ENCODE peak calls at places on chromosome 19, in four cellular contexts. E is T-helper 22 cell, D is MCF 10A, H is H1. F is an unnamed sample.

GRCh38 chr19:46428278-46429141 is at the start of gene PNMA8C:
- DNase-seq in E (peak; percentile 2), H (no peak), D (peak; percentile 11), F (peak; percentile 5)

GRCh38 chr19:8451885-8452284 is 7.1 kb downstream of the HNRNPM start:
- DNase-seq in D (peak; percentile 82), E (no peak), H (no peak), F (no peak)

GRCh38 chr19:19399733-19400438 is 5.6 kb upstream of the GATAD2A start:
- DNase-seq in E (no peak), D (no peak), H (no peak), F (no peak)

GRCh38 chr19:48724796-48725753 is 5.5 kb upstream of the MAMSTR start:
- DNase-seq in D (peak; percentile 88), E (no peak), H (no peak), F (no peak)

GRCh38 chr19:18910801-18911436 is 8.3 kb downstream of the COPE start:
- DNase-seq in H (no peak), D (no peak), E (no peak), F (no peak)

GRCh38 chr19:33263325-33264023 is 37.8 kb upstream of the SLC7A10 start:
- DNase-seq in E (no peak), D (no peak), H (no peak), F (no peak)

GRCh38 chr19:45498411-45499195 is at the start of gene PPM1N:
- DNase-seq in H (no peak), E (peak; percentile 42), D (no peak), F (peak; percentile 44)

GRCh38 chr19:51687791-51688664 is 5.1 kb upstream of the SPACA6 start:
- DNase-seq in E (no peak), D (peak; percentile 71), H (no peak), F (no peak)

GRCh38 chr19:51131780-51132680 is 7.3 kb downstream of the SIGLEC9 start:
- DNase-seq in D (no peak), H (no peak), E (no peak), F (no peak)

GRCh38 chr19:54380897-54381296 is 16.2 kb upstream of the LAIR1 start:
- DNase-seq in E (no peak), D (no peak), H (no peak), F (no peak)

GRCh38 chr19:29532097-29532496 is 6.3 kb downstream of the VSTM2B start:
- DNase-seq in E (no peak), H (no peak), D (no peak), F (no peak)

GRCh38 chr19:5515737-5516136 is 52.0 kb downstream of the TINCR start:
- DNase-seq in D (no peak), H (no peak), E (no peak), F (no peak)

GRCh38 chr19:1449467-1450442 is at the start of gene APC2:
- DNase-seq in H (no peak), D (no peak), E (no peak), F (no peak)

GRCh38 chr19:19527371-19527656 is 1.4 kb upstream of the YJEFN3 start:
- DNase-seq in D (no peak), E (no peak), H (no peak), F (no peak)

GRCh38 chr19:771332-771785 is 20.4 kb downstream of the MISP start:
- DNase-seq in E (no peak), D (peak; percentile 71), H (no peak), F (no peak)

GRCh38 chr19:49362048-49362925 is at the start of gene TEAD2:
- DNase-seq in H (no peak), D (peak; percentile 59), E (no peak), F (no peak)

GRCh38 chr19:2246801-2247361 is 2.2 kb upstream of the AMH start:
- DNase-seq in H (no peak), D (peak; percentile 67), E (no peak), F (no peak)

GRCh38 chr19:418761-419632 is 10.1 kb upstream of the C2CD4C start:
- DNase-seq in E (no peak), D (no peak), H (no peak), F (no peak)

GRCh38 chr19:13974073-13974472 is 21.8 kb downstream of the DCAF15 start:
- DNase-seq in D (peak; percentile 30), H (peak; percentile 70), E (no peak), F (no peak)

GRCh38 chr19:11446652-11447301 is 11.3 kb downstream of the PRKCSH start:
- DNase-seq in H (no peak), D (peak; percentile 47), E (no peak), F (peak; percentile 23)

GRCh38 chr19:55319786-55320185 is 5.4 kb downstream of the TMEM150B start:
- DNase-seq in H (peak; percentile 61), D (no peak), E (no peak), F (no peak)

GRCh38 chr19:6235031-6235951 is 44.5 kb downstream of the MLLT1 start:
- DNase-seq in E (no peak), D (no peak), H (no peak), F (no peak)

GRCh38 chr19:6721773-6722172 is 1.3 kb upstream of the C3 start:
- DNase-seq in D (no peak), H (no peak), E (no peak), F (no peak)

GRCh38 chr19:28234637-28235036 is 978.3 kb downstream of the UQCRFS1 start:
- DNase-seq in E (no peak), D (no peak), H (no peak), F (no peak)

GRCh38 chr19:1717970-1718264 is 35.4 kb upstream of the ONECUT3 start:
- DNase-seq in D (no peak), E (no peak), H (no peak), F (no peak)

GRCh38 chr19:41218615-41219507 is at the start of gene AXL:
- DNase-seq in E (no peak), D (peak; percentile 92), H (peak; percentile 78), F (no peak)

GRCh38 chr19:12841094-12841493 is 2.8 kb downstream of the MAST1 start:
- DNase-seq in E (no peak), H (peak; percentile 94), D (no peak), F (no peak)

GRCh38 chr19:16893686-16893990 is 4.8 kb downstream of the F2RL3 start:
- DNase-seq in E (no peak), H (no peak), D (no peak), F (no peak)

GRCh38 chr19:41998246-41999020 is 4.4 kb upstream of the ATP1A3 start:
- DNase-seq in D (peak; percentile 23), E (no peak), H (no peak), F (no peak)

GRCh38 chr19:40623403-40624239 is 22.5 kb downstream of the LTBP4 start:
- DNase-seq in H (no peak), D (peak; percentile 43), E (no peak), F (no peak)

GRCh38 chr19:42199440-42200115 is 17.9 kb downstream of the DEDD2 start:
- DNase-seq in E (peak; percentile 45), D (peak; percentile 78), H (no peak), F (peak; percentile 38)

GRCh38 chr19:13103961-13104847 is 1.5 kb upstream of the LYL1 start:
- DNase-seq in E (no peak), H (no peak), D (no peak), F (peak; percentile 57)

GRCh38 chr19:38290631-38291147 is 13.4 kb upstream of the C19orf33 start:
- DNase-seq in H (no peak), D (peak; percentile 88), E (no peak), F (no peak)

GRCh38 chr19:19686580-19686979 is 17.9 kb downstream of the ZNF101 start:
- DNase-seq in D (no peak), H (no peak), E (no peak), F (no peak)

GRCh38 chr19:44680536-44680935 is 9.3 kb downstream of the CEACAM19 start:
- DNase-seq in E (no peak), D (no peak), H (no peak), F (no peak)

GRCh38 chr19:2494084-2494446 is 18.1 kb downstream of the GADD45B start:
- DNase-seq in E (no peak), H (no peak), D (peak; percentile 16), F (no peak)

GRCh38 chr19:38250821-38251563 is 5.2 kb downstream of the PPP1R14A start:
- DNase-seq in E (no peak), D (no peak), H (no peak), F (no peak)

GRCh38 chr19:14786421-14786851 is 8.1 kb upstream of the ADGRE2 start:
- DNase-seq in H (no peak), E (no peak), D (peak; percentile 43), F (no peak)

GRCh38 chr19:36916991-36917390 is 859 bp downstream of the ZNF568 start:
- DNase-seq in H (no peak), D (peak; percentile 2), E (no peak), F (no peak)

GRCh38 chr19:38721977-38722773 is 22.1 kb downstream of the CAPN12 start:
- DNase-seq in D (no peak), E (no peak), H (no peak), F (no peak)